ENCODE peak calls at places on chromosomes 4 and X, in eight cellular contexts. G, X, Q, R, E, T, U and P are unnamed samples. For H3K36me3 and H3K27me3, the result is how much of the 10 kb centered on the place peaks cover.

GRCh38 chrX:2474280-2474962 is 26.4 kb downstream of the DHRSX start:
- DNase-seq in T (peak), R (no peak), Q (no peak), E (no peak), G (no peak), X (no peak), U (peak), P (no peak)

GRCh38 chr4:113998026-113998425 is 18.6 kb upstream of the ARSJ start:
- DNase-seq in X (no peak), Q (no peak), U (no peak), T (no peak), R (peak), G (no peak), E (no peak), P (no peak)

GRCh38 chr4:9942139-9942538 is 79.2 kb downstream of the SLC2A9 start:
- DNase-seq in Q (no peak), E (no peak), T (no peak), R (no peak), G (no peak), X (no peak), U (no peak), P (no peak)

GRCh38 chrX:81174286-81174685 is 27.4 kb downstream of the HMGN5 start:
- DNase-seq in X (peak), R (peak), E (peak), T (no peak), U (no peak), G (no peak), Q (peak), P (peak)

GRCh38 chrX:101478366-101478765 is 6.9 kb upstream of the ARMCX4 start:
- DNase-seq in X (no peak), E (no peak), T (no peak), R (peak), U (no peak), G (no peak), Q (peak), P (no peak)

GRCh38 chrX:155389634-155390033 is 7.7 kb downstream of the F8A2 start:
- DNase-seq in U (no peak), T (no peak), R (no peak), X (no peak), G (no peak), E (no peak), Q (no peak), P (no peak)

GRCh38 chrX:150032742-150033141 is 94.5 kb upstream of the EOLA2 start:
- DNase-seq in Q (peak), T (no peak), U (no peak), X (no peak), E (no peak), R (peak), G (no peak), P (peak)

GRCh38 chr4:87051121-87051713 is 116.4 kb downstream of the AFF1 start:
- DNase-seq in Q (peak), E (no peak), R (peak), T (no peak), X (no peak), G (no peak), U (no peak), P (no peak)

GRCh38 chr4:122889726-122890125 is 32.7 kb downstream of the NUDT6 start:
- DNase-seq in G (no peak), U (no peak), X (no peak), E (no peak), Q (no peak), T (no peak), R (no peak), P (peak)

GRCh38 chr4:3486556-3487270 is 23.6 kb downstream of the DOK7 start:
- DNase-seq in U (no peak), Q (no peak), X (no peak), R (no peak), E (peak), T (no peak), G (no peak), P (no peak)

GRCh38 chr4:149101649-149102048 is 659.4 kb upstream of the NR3C2 start:
- DNase-seq in U (no peak), G (no peak), X (no peak), R (no peak), Q (no peak), T (no peak), E (no peak), P (no peak)

GRCh38 chr4:108834787-108835384 is 72.0 kb upstream of the ETNPPL start:
- DNase-seq in E (no peak), G (no peak), T (no peak), U (peak), Q (peak), X (no peak), R (peak), P (peak)

GRCh38 chr4:41644288-41644914 is 104.1 kb downstream of the PHOX2B start:
- DNase-seq in U (no peak), T (peak), G (peak), R (peak), X (no peak), E (peak), Q (peak), P (peak)

GRCh38 chr4:73668806-73669205 is 48.6 kb upstream of the RASSF6 start:
- DNase-seq in Q (peak), U (no peak), R (peak), G (peak), E (no peak), X (no peak), T (no peak), P (peak)
- H3K4me3 ChIP-seq in Q (peak), U (no peak), R (no peak), G (no peak), E (no peak), X (no peak), T (no peak), P (no peak)

DNA sequence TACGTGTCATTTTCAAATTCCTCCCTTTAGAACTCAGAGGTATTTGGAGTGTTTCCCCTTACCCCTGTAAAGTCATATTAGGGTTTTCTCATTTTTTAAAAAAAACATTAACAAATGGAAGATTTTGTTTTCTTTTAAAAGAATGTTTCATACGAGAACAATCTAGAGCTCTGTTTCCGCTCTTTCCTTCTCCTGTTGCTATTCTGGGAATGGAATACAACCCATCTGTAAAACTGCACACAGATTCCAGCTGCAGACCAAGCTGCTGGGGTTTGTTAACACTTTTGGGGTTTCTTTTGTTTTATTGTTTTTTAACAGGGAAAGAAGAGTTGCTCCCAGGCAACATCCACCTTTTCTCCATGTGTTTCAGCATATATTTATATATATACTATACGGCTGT is 61.3 kb downstream of the HCCS start:
- DNase-seq in U (no peak), T (no peak), G (no peak), X (no peak), R (no peak), E (no peak), Q (no peak), P (no peak)
- H3K36me3 ChIP-seq in U (under half), T (under half), G (under half), X (under half), R (under half), E (under half), Q (under half), P (under half)

GRCh38 chr4:144820706-144821105 is 174.8 kb downstream of the HHIP start:
- DNase-seq in X (no peak), G (no peak), U (no peak), E (no peak), T (no peak), R (peak), Q (peak), P (no peak)
- H3K27me3 ChIP-seq in X (under half), G (under half), U (under half), E (under half), T (under half), R (under half), Q (under half), P (under half)

GRCh38 chr4:120070191-120070590 is 3.5 kb upstream of the MAD2L1 start:
- DNase-seq in X (no peak), R (no peak), E (no peak), U (no peak), G (no peak), T (no peak), Q (peak), P (peak)

GRCh38 chr4:120066525-120067333 is at the start of gene MAD2L1:
- DNase-seq in Q (peak), G (peak), U (peak), E (peak), R (peak), X (peak), T (peak), P (peak)

GRCh38 chr4:120066182-120066524 is 495 bp downstream of the MAD2L1 start:
- DNase-seq in E (no peak), G (no peak), T (no peak), U (no peak), X (no peak), Q (peak), R (no peak), P (peak)

GRCh38 chr4:120062663-120063195 is 3.9 kb downstream of the MAD2L1 start:
- DNase-seq in U (no peak), E (no peak), R (peak), Q (peak), T (no peak), X (no peak), G (no peak), P (no peak)

DNA sequence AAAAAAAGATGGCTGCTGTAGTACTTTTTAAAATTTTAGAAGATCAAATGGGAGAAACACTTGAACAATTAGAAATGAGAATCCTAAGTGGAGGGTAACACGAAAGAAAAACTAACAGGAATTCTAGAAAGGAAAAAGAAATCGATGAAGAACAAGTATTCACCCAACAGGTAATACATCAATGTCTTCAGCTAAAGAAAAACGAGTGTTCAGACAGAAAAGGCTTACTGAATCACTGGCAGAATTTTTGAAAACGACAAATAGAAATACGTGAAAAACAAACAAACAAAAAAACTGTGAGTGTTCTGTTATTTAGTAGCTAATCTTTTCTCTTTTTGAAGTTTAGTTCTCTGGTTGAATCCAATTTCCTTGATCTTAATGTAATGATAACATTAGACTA is 1.8 kb downstream of the MAD2L1 start:
- DNase-seq in R (no peak), Q (no peak), U (no peak), G (no peak), X (no peak), E (no peak), T (no peak), P (no peak)
- H3K4me3 ChIP-seq in R (peak), Q (peak), U (no peak), G (no peak), X (no peak), E (no peak), T (no peak), P (no peak)